ENCODE peak calls at places on chromosomes 11 and 22, in four cellular contexts. C is activated CD8-positive, alpha-beta memory T cell treated with anti-CD3 and anti-CD28 coated beads for 1 hour; Q is fibroblast of lung; K is substantia nigra. P is an unnamed sample.

GRCh38 chr11:130612291-130612802 is 163.9 kb downstream of the ADAMTS15 start:
- DNase-seq in C (no peak), Q (peak), K (no peak), P (no peak)

GRCh38 chr11:100955318-100955717 is 174.3 kb downstream of the PGR start:
- DNase-seq in K (no peak), Q (no peak), C (no peak), P (no peak)

GRCh38 chr22:22930571-22931556 is 43.2 kb downstream of the IGLL5 start:
- DNase-seq in C (no peak), K (no peak), Q (no peak), P (no peak)

GRCh38 chr11:12171921-12172320 is 61.5 kb downstream of the MICAL2 start:
- DNase-seq in C (no peak), Q (no peak), K (no peak), P (no peak)

GRCh38 chr11:30143098-30143705 is 87.6 kb upstream of the FSHB start:
- DNase-seq in Q (peak), C (no peak), K (no peak), P (no peak)

GRCh38 chr11:75031771-75032549 is 43.2 kb downstream of the NEU3 start:
- DNase-seq in Q (peak), K (no peak), C (peak), P (peak)

GRCh38 chr11:10797561-10797960 is 11.2 kb downstream of the EIF4G2 start:
- DNase-seq in Q (no peak), C (no peak), K (no peak), P (no peak)

GRCh38 chr11:118081241-118081958 is 4.5 kb downstream of the TMPRSS4 start:
- DNase-seq in C (no peak), Q (peak), K (no peak), P (no peak)

GRCh38 chr22:39355080-39355479 is 5.3 kb downstream of the SYNGR1 start:
- DNase-seq in Q (no peak), C (no peak), K (no peak), P (no peak)

GRCh38 chr11:60116996-60117790 is 28.7 kb downstream of the MS4A2 start:
- DNase-seq in Q (no peak), K (no peak), C (no peak), P (no peak)

GRCh38 chr22:33922268-33922667 is 2.0 kb upstream of the LARGE1 start:
- DNase-seq in C (no peak), Q (peak), K (no peak), P (no peak)

GRCh38 chr22:37340331-37341262 is 58.3 kb downstream of the CYTH4 start:
- DNase-seq in Q (no peak), K (no peak), C (no peak), P (no peak)

GRCh38 chr11:66332371-66333219 is 3.6 kb downstream of the RIN1 start:
- DNase-seq in K (no peak), C (no peak), Q (no peak), P (no peak)

GRCh38 chr11:36034572-36035331 is 90.9 kb downstream of the LDLRAD3 start:
- DNase-seq in C (no peak), Q (peak), K (no peak), P (no peak)

GRCh38 chr11:104678408-104678807 is 219.9 kb downstream of the CASP12 start:
- DNase-seq in C (no peak), Q (no peak), K (no peak), P (no peak)

GRCh38 chr22:35961480-35961902 is 67.1 kb downstream of the RBFOX2 start:
- DNase-seq in Q (peak), K (no peak), C (no peak), P (no peak)

GRCh38 chr11:17472467-17472866 is 4.2 kb downstream of the ABCC8 start:
- DNase-seq in K (no peak), C (no peak), Q (no peak), P (no peak)

GRCh38 chr11:100632970-100633452 is 54.1 kb upstream of the ARHGAP42 start:
- DNase-seq in Q (peak), C (no peak), K (no peak), P (no peak)

GRCh38 chr22:41544671-41545476 is 604 bp upstream of the POLR3H start:
- DNase-seq in K (no peak), Q (no peak), C (no peak), P (no peak)

GRCh38 chr11:112418438-112418837 is 157.8 kb upstream of the PLET1 start:
- DNase-seq in K (no peak), Q (no peak), C (no peak), P (no peak)

GRCh38 chr11:69396051-69396947 is 85.2 kb upstream of the LINC01488 start:
- DNase-seq in Q (no peak), C (no peak), K (no peak), P (no peak)

GRCh38 chr11:74018331-74019005 is 9.6 kb upstream of the UCP3 start:
- DNase-seq in K (peak), Q (peak), C (no peak), P (no peak)

GRCh38 chr11:117815262-117815803 is 9.2 kb downstream of the FXYD2 start:
- DNase-seq in C (peak), Q (no peak), K (no peak), P (peak)

GRCh38 chr11:127925430-127925829 is 661.9 kb downstream of the ETS1 start:
- DNase-seq in K (no peak), Q (peak), C (no peak), P (no peak)

GRCh38 chr22:32810241-32811133 is 9.0 kb downstream of the TIMP3 start:
- DNase-seq in K (no peak), Q (peak), C (no peak), P (no peak)

GRCh38 chr11:119116235-119116594 is 5.2 kb upstream of the HINFP start:
- DNase-seq in K (no peak), Q (no peak), C (no peak), P (no peak)

GRCh38 chr11:101458161-101458560 is 125.6 kb downstream of the TRPC6 start:
- DNase-seq in Q (no peak), K (no peak), C (no peak), P (no peak)

GRCh38 chr22:42180349-42180842 is 49.8 kb upstream of the CYP2D6 start:
- DNase-seq in C (no peak), K (no peak), Q (peak), P (no peak)

GRCh38 chr11:85170184-85170583 is 457.0 kb downstream of the DLG2 start:
- DNase-seq in C (no peak), Q (peak), K (no peak), P (no peak)

GRCh38 chr11:86736303-86737143 is 63.8 kb upstream of the PRSS23 start:
- DNase-seq in K (no peak), C (no peak), Q (no peak), P (no peak)

GRCh38 chr11:978073-978720 is 52.5 kb downstream of the AP2A2 start:
- DNase-seq in K (no peak), Q (no peak), C (no peak), P (no peak)

GRCh38 chr11:100550910-100551309 is 136.2 kb upstream of the ARHGAP42 start:
- DNase-seq in C (no peak), K (no peak), Q (no peak), P (no peak)

GRCh38 chr11:46710821-46711269 is 8.2 kb upstream of the F2 start:
- DNase-seq in Q (peak), C (no peak), K (no peak), P (no peak)

GRCh38 chr11:96203567-96204365 is 139.2 kb downstream of the MAML2 start:
- DNase-seq in K (no peak), C (no peak), Q (no peak), P (no peak)